ENCODE peak calls at places on chromosomes 4 and X, in four cellular contexts. E is nephron progenitor cell, O is D341Med, J is lung microvascular endothelial cell. S is an unnamed sample.

GRCh38 chr4:129804458-129804981 is 708.6 kb downstream of the C4orf33 start:
- DNase-seq in E (no peak), O (no peak), J (no peak), S (no peak)

GRCh38 chr4:14856076-14856926 is 146.0 kb upstream of the CPEB2 start:
- DNase-seq in E (no peak), O (no peak), J (peak; percentile 96), S (peak; percentile 98)

GRCh38 chr4:146255463-146255862 is 41.1 kb downstream of the REELD1 start:
- DNase-seq in E (no peak), O (no peak), J (no peak), S (peak; percentile 72)

GRCh38 chrX:56764975-56765791 is 36.1 kb downstream of the NBDY start:
- DNase-seq in E (no peak), O (peak; percentile 1), J (no peak), S (no peak)

GRCh38 chrX:37578045-37578444 is 6.6 kb downstream of the LANCL3 start:
- DNase-seq in E (no peak), O (no peak), J (no peak), S (no peak)

GRCh38 chr4:31692407-31692940 is 972.3 kb downstream of the PCDH7 start:
- DNase-seq in E (no peak), O (no peak), J (peak; percentile 0), S (no peak)

GRCh38 chr4:150589174-150589573 is 7.2 kb downstream of the MAB21L2 start:
- DNase-seq in E (no peak), O (no peak), J (no peak), S (no peak)

GRCh38 chrX:102720237-102721168 is at the start of gene GPRASP3:
- DNase-seq in E (no peak), O (no peak), J (peak; percentile 83), S (peak; percentile 81)

GRCh38 chr4:113901994-113902787 is 77.3 kb downstream of the ARSJ start:
- DNase-seq in E (no peak), O (no peak), J (peak; percentile 21), S (no peak)

GRCh38 chrX:14497184-14497666 is 32.1 kb upstream of the GLRA2 start:
- DNase-seq in E (no peak), O (no peak), J (no peak), S (peak; percentile 31)

GRCh38 chr4:26252349-26252748 is 68.5 kb upstream of the RBPJ start:
- DNase-seq in E (no peak), O (no peak), J (no peak), S (peak; percentile 13)

GRCh38 chr4:304987-305680 is at the start of gene ZNF732:
- DNase-seq in E (peak; percentile 56), O (no peak), J (peak; percentile 72), S (peak; percentile 84)

GRCh38 chrX:1453390-1453783 is 678 bp upstream of the ASMTL start:
- DNase-seq in E (no peak), O (no peak), J (no peak), S (no peak)

GRCh38 chr4:153564630-153565525 is 98.7 kb downstream of the TMEM131L start:
- DNase-seq in E (no peak), O (peak; percentile 45), J (peak; percentile 4), S (peak; percentile 58)

GRCh38 chr4:21768349-21769310 is 179.9 kb downstream of the KCNIP4 start:
- DNase-seq in E (peak; percentile 26), O (no peak), J (peak; percentile 58), S (peak; percentile 62)

GRCh38 chr4:89598602-89599001 is 238.4 kb downstream of the SNCA start:
- DNase-seq in E (no peak), O (no peak), J (peak; percentile 43), S (peak; percentile 4)

GRCh38 chr4:3317656-3318211 is 24.9 kb downstream of the RGS12 start:
- DNase-seq in E (no peak), O (no peak), J (no peak), S (no peak)

S was measured in GM23248.